ENCODE peak calls at places on chromosome 3, in eight cellular contexts. One of them, this sample, is unnamed.

GRCh38 chr3:9732080-9732752 is 681 bp downstream of the BRPF1 start:
- DNase-seq in brain microvascular endothelial cell: no peak
- DNase-seq in CD4-positive, alpha-beta T cell: peak; percentile 16
- DNase-seq in vagina: no peak
- DNase-seq in kidney: peak; percentile 82
- DNase-seq in substantia nigra: no peak
- DNase-seq in IMR-90: no peak
- DNase-seq in fibroblast of lung: no peak
- DNase-seq in this sample: no peak

GRCh38 chr3:195394700-195395099 is 48.1 kb downstream of the ACAP2 start:
- DNase-seq in kidney: no peak
- DNase-seq in IMR-90: peak; percentile 49
- DNase-seq in CD4-positive, alpha-beta T cell: no peak
- DNase-seq in brain microvascular endothelial cell: peak; percentile 11
- DNase-seq in fibroblast of lung: peak; percentile 53
- DNase-seq in substantia nigra: no peak
- DNase-seq in vagina: no peak
- DNase-seq in this sample: peak; percentile 11

GRCh38 chr3:33915796-33916589 is 117.6 kb downstream of the PDCD6IP start:
- DNase-seq in fibroblast of lung: peak; percentile 51
- DNase-seq in kidney: no peak
- DNase-seq in brain microvascular endothelial cell: no peak
- DNase-seq in CD4-positive, alpha-beta T cell: peak; percentile 13
- DNase-seq in IMR-90: peak; percentile 28
- DNase-seq in vagina: no peak
- DNase-seq in substantia nigra: no peak
- DNase-seq in this sample: no peak

GRCh38 chr3:154023148-154023547 is 98.0 kb upstream of the ARHGEF26 start:
- DNase-seq in substantia nigra: no peak
- DNase-seq in CD4-positive, alpha-beta T cell: no peak
- DNase-seq in vagina: no peak
- DNase-seq in brain microvascular endothelial cell: no peak
- DNase-seq in fibroblast of lung: peak; percentile 18
- DNase-seq in kidney: no peak
- DNase-seq in IMR-90: no peak
- DNase-seq in this sample: no peak

GRCh38 chr3:71466483-71466882 is 117.0 kb downstream of the FOXP1 start:
- DNase-seq in substantia nigra: no peak
- DNase-seq in kidney: no peak
- DNase-seq in CD4-positive, alpha-beta T cell: no peak
- DNase-seq in vagina: no peak
- DNase-seq in IMR-90: no peak
- DNase-seq in brain microvascular endothelial cell: no peak
- DNase-seq in fibroblast of lung: no peak
- DNase-seq in this sample: no peak

GRCh38 chr3:42752961-42753360 is 20.1 kb downstream of the CCDC13 start:
- DNase-seq in IMR-90: no peak
- DNase-seq in vagina: no peak
- DNase-seq in CD4-positive, alpha-beta T cell: no peak
- DNase-seq in brain microvascular endothelial cell: no peak
- DNase-seq in kidney: no peak
- DNase-seq in fibroblast of lung: no peak
- DNase-seq in substantia nigra: no peak
- DNase-seq in this sample: no peak

GRCh38 chr3:13451301-13451673 is 28.8 kb upstream of the HDAC11 start:
- DNase-seq in brain microvascular endothelial cell: peak; percentile 14
- DNase-seq in vagina: no peak
- DNase-seq in CD4-positive, alpha-beta T cell: peak; percentile 15
- DNase-seq in substantia nigra: no peak
- DNase-seq in kidney: no peak
- DNase-seq in IMR-90: peak; percentile 7
- DNase-seq in fibroblast of lung: no peak
- DNase-seq in this sample: no peak

GRCh38 chr3:134235677-134236076 is 15.0 kb downstream of the RYK start:
- DNase-seq in CD4-positive, alpha-beta T cell: no peak
- DNase-seq in brain microvascular endothelial cell: no peak
- DNase-seq in kidney: no peak
- DNase-seq in substantia nigra: no peak
- DNase-seq in IMR-90: no peak
- DNase-seq in vagina: no peak
- DNase-seq in fibroblast of lung: no peak
- DNase-seq in this sample: no peak

GRCh38 chr3:76054404-76054803 is 269.1 kb upstream of the ZNF717 start:
- DNase-seq in fibroblast of lung: no peak
- DNase-seq in vagina: no peak
- DNase-seq in CD4-positive, alpha-beta T cell: no peak
- DNase-seq in kidney: no peak
- DNase-seq in brain microvascular endothelial cell: no peak
- DNase-seq in IMR-90: peak; percentile 17
- DNase-seq in substantia nigra: no peak
- DNase-seq in this sample: no peak

GRCh38 chr3:141529256-141530132 is 42.7 kb downstream of the RASA2 start:
- DNase-seq in vagina: no peak
- DNase-seq in IMR-90: no peak
- DNase-seq in CD4-positive, alpha-beta T cell: no peak
- DNase-seq in kidney: no peak
- DNase-seq in substantia nigra: no peak
- DNase-seq in brain microvascular endothelial cell: no peak
- DNase-seq in fibroblast of lung: no peak
- DNase-seq in this sample: no peak

GRCh38 chr3:29977360-29977759 is 629.0 kb upstream of the TGFBR2 start:
- DNase-seq in fibroblast of lung: no peak
- DNase-seq in brain microvascular endothelial cell: no peak
- DNase-seq in CD4-positive, alpha-beta T cell: no peak
- DNase-seq in substantia nigra: no peak
- DNase-seq in IMR-90: no peak
- DNase-seq in vagina: no peak
- DNase-seq in kidney: no peak
- DNase-seq in this sample: no peak

GRCh38 chr3:167855306-167855705 is 119.8 kb downstream of the SERPINI1 start:
- DNase-seq in vagina: no peak
- DNase-seq in brain microvascular endothelial cell: no peak
- DNase-seq in IMR-90: no peak
- DNase-seq in fibroblast of lung: no peak
- DNase-seq in CD4-positive, alpha-beta T cell: no peak
- DNase-seq in kidney: no peak
- DNase-seq in substantia nigra: no peak
- DNase-seq in this sample: no peak

GRCh38 chr3:167854846-167855245 is 119.3 kb downstream of the SERPINI1 start:
- DNase-seq in brain microvascular endothelial cell: no peak
- DNase-seq in IMR-90: no peak
- DNase-seq in substantia nigra: no peak
- DNase-seq in kidney: no peak
- DNase-seq in vagina: no peak
- DNase-seq in fibroblast of lung: peak; percentile 66
- DNase-seq in CD4-positive, alpha-beta T cell: no peak
- DNase-seq in this sample: no peak

GRCh38 chr3:167851749-167852148 is 116.2 kb downstream of the SERPINI1 start:
- DNase-seq in IMR-90: no peak
- DNase-seq in CD4-positive, alpha-beta T cell: no peak
- DNase-seq in fibroblast of lung: no peak
- DNase-seq in vagina: no peak
- DNase-seq in kidney: no peak
- DNase-seq in brain microvascular endothelial cell: no peak
- DNase-seq in substantia nigra: no peak
- DNase-seq in this sample: no peak

GRCh38 chr3:167851171-167851570 is 115.7 kb downstream of the SERPINI1 start:
- DNase-seq in kidney: no peak
- DNase-seq in CD4-positive, alpha-beta T cell: no peak
- DNase-seq in brain microvascular endothelial cell: peak; percentile 40
- DNase-seq in fibroblast of lung: peak; percentile 44
- DNase-seq in vagina: no peak
- DNase-seq in IMR-90: peak; percentile 7
- DNase-seq in substantia nigra: no peak
- DNase-seq in this sample: no peak

GRCh38 chr3:167852216-167852615 is 116.7 kb downstream of the SERPINI1 start:
- DNase-seq in CD4-positive, alpha-beta T cell: no peak
- DNase-seq in kidney: no peak
- DNase-seq in substantia nigra: no peak
- DNase-seq in fibroblast of lung: peak; percentile 82
- DNase-seq in vagina: no peak
- DNase-seq in brain microvascular endothelial cell: no peak
- DNase-seq in IMR-90: peak; percentile 10
- DNase-seq in this sample: no peak
- H3K27ac ChIP-seq in CD4-positive, alpha-beta T cell: no peak overlapping the region
- H3K27ac ChIP-seq in kidney: no peak overlapping the region
- H3K27ac ChIP-seq in substantia nigra: no peak overlapping the region
- H3K27ac ChIP-seq in fibroblast of lung: peak overlapping the region; percentile 47
- H3K27ac ChIP-seq in vagina: no peak overlapping the region
- H3K27ac ChIP-seq in brain microvascular endothelial cell: no peak overlapping the region
- H3K27ac ChIP-seq in IMR-90: no peak overlapping the region
- H3K27ac ChIP-seq in this sample: no peak overlapping the region

GRCh38 chr3:48631516-48632448 is 3.5 kb downstream of the SLC26A6 start:
- DNase-seq in substantia nigra: no peak
- DNase-seq in CD4-positive, alpha-beta T cell: no peak
- DNase-seq in vagina: no peak
- DNase-seq in kidney: no peak
- DNase-seq in fibroblast of lung: no peak
- DNase-seq in brain microvascular endothelial cell: no peak
- DNase-seq in IMR-90: no peak
- DNase-seq in this sample: no peak

GRCh38 chr3:48634661-48635221 is 520 bp downstream of the SLC26A6 start:
- DNase-seq in IMR-90: peak; percentile 51
- DNase-seq in fibroblast of lung: peak; percentile 57
- DNase-seq in kidney: peak; percentile 80
- DNase-seq in substantia nigra: no peak
- DNase-seq in vagina: no peak
- DNase-seq in brain microvascular endothelial cell: peak; percentile 29
- DNase-seq in CD4-positive, alpha-beta T cell: no peak
- DNase-seq in this sample: no peak

GRCh38 chr3:48635222-48636021 is at the start of gene SLC26A6:
- DNase-seq in kidney: peak; percentile 99
- DNase-seq in IMR-90: peak; percentile 93
- DNase-seq in substantia nigra: peak; percentile 92
- DNase-seq in brain microvascular endothelial cell: peak; percentile 94
- DNase-seq in CD4-positive, alpha-beta T cell: peak; percentile 81
- DNase-seq in fibroblast of lung: peak; percentile 94
- DNase-seq in vagina: no peak
- DNase-seq in this sample: peak; percentile 90

GRCh38 chr3:48633256-48633655 is 2.0 kb downstream of the SLC26A6 start:
- DNase-seq in IMR-90: no peak
- DNase-seq in fibroblast of lung: no peak
- DNase-seq in brain microvascular endothelial cell: no peak
- DNase-seq in CD4-positive, alpha-beta T cell: no peak
- DNase-seq in substantia nigra: no peak
- DNase-seq in vagina: no peak
- DNase-seq in kidney: no peak
- DNase-seq in this sample: no peak

DNA sequence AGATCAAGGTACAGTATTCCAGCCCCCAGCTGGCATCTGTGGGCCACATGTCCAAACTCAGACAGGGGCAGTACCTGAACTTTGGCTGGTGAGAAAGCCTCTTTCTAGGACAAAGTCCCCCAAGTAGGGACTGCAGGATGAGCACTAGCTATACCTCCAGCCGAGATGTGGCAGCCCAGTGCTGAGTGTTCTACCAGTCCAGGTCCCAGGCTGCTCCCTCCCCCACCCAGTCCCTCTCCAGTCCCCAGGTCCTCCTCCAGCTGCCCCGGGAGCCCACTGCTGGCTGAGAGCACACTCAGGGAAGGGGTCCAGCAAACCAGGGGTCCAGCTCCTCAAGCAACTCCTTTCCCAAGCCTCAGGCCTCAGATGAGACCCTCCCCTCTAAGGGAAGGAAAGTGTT is 1.5 kb downstream of the SLC26A6 start:
- DNase-seq in substantia nigra: no peak
- DNase-seq in fibroblast of lung: no peak
- DNase-seq in vagina: no peak
- DNase-seq in kidney: no peak
- DNase-seq in CD4-positive, alpha-beta T cell: no peak
- DNase-seq in brain microvascular endothelial cell: no peak
- DNase-seq in IMR-90: no peak
- DNase-seq in this sample: no peak
- H3K27ac ChIP-seq in substantia nigra: no peak overlapping the region
- H3K27ac ChIP-seq in fibroblast of lung: no peak overlapping the region
- H3K27ac ChIP-seq in vagina: no peak overlapping the region
- H3K27ac ChIP-seq in kidney: peak overlapping the region; percentile 20
- H3K27ac ChIP-seq in CD4-positive, alpha-beta T cell: no peak overlapping the region
- H3K27ac ChIP-seq in brain microvascular endothelial cell: no peak overlapping the region
- H3K27ac ChIP-seq in IMR-90: peak overlapping the region; percentile 42
- H3K27ac ChIP-seq in this sample: no peak overlapping the region

DNA sequence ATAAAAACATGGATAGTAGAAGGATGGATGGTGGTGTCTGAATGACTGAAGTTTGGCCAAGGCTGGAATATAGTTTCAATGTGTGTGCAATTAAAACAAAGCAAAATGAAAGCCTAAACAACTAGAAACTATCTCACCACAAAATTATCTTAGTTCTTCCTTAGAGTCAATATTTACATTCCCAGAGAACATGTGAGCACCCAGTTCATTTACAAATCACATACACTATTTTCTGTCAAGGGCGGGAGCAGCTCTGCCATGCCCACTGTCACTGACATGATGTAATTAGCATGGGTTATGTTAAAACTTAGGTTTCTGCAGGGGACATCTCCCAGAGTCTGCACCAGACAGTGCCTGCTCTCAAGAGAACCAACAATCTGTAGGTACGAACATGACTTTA is 65.0 kb downstream of the PDZRN3 start:
- DNase-seq in brain microvascular endothelial cell: no peak
- DNase-seq in substantia nigra: no peak
- DNase-seq in IMR-90: peak; percentile 52
- DNase-seq in fibroblast of lung: peak; percentile 70
- DNase-seq in vagina: no peak
- DNase-seq in kidney: no peak
- DNase-seq in CD4-positive, alpha-beta T cell: no peak
- DNase-seq in this sample: no peak
- H3K27ac ChIP-seq in brain microvascular endothelial cell: no peak overlapping the region
- H3K27ac ChIP-seq in substantia nigra: no peak overlapping the region
- H3K27ac ChIP-seq in IMR-90: no peak overlapping the region
- H3K27ac ChIP-seq in fibroblast of lung: no peak overlapping the region
- H3K27ac ChIP-seq in vagina: no peak overlapping the region
- H3K27ac ChIP-seq in kidney: no peak overlapping the region
- H3K27ac ChIP-seq in CD4-positive, alpha-beta T cell: no peak overlapping the region
- H3K27ac ChIP-seq in this sample: no peak overlapping the region

GRCh38 chr3:129126726-129127280 is 5.2 kb upstream of the RAB43 start:
- DNase-seq in vagina: no peak
- DNase-seq in IMR-90: no peak
- DNase-seq in CD4-positive, alpha-beta T cell: no peak
- DNase-seq in substantia nigra: no peak
- DNase-seq in brain microvascular endothelial cell: no peak
- DNase-seq in kidney: no peak
- DNase-seq in fibroblast of lung: no peak
- DNase-seq in this sample: no peak
- H3K27ac ChIP-seq in vagina: no peak overlapping the region
- H3K27ac ChIP-seq in IMR-90: no peak overlapping the region
- H3K27ac ChIP-seq in CD4-positive, alpha-beta T cell: peak overlapping the region; percentile 21
- H3K27ac ChIP-seq in substantia nigra: no peak overlapping the region
- H3K27ac ChIP-seq in brain microvascular endothelial cell: no peak overlapping the region
- H3K27ac ChIP-seq in kidney: no peak overlapping the region
- H3K27ac ChIP-seq in fibroblast of lung: no peak overlapping the region
- H3K27ac ChIP-seq in this sample: peak overlapping the region; percentile 11